ENCODE peak calls at places on chromosomes 2 and 18, in four cellular contexts. One of them, this sample, is unnamed.

GRCh38 chr2:7878786-7879515 is 802.9 kb upstream of the ID2 start:
- DNase-seq in Peyer's patch: no peak
- DNase-seq in lower lobe of right lung: no peak
- DNase-seq in adrenal gland: no peak
- DNase-seq in this sample: no peak

GRCh38 chr18:36130039-36130831 is 536 bp downstream of the ELP2 start:
- DNase-seq in Peyer's patch: no peak
- DNase-seq in lower lobe of right lung: no peak
- DNase-seq in adrenal gland: no peak
- DNase-seq in this sample: no peak

GRCh38 chr2:227623225-227623624 is 5.9 kb downstream of the SCYGR4 start:
- DNase-seq in Peyer's patch: no peak
- DNase-seq in lower lobe of right lung: no peak
- DNase-seq in adrenal gland: no peak
- DNase-seq in this sample: no peak

GRCh38 chr2:1091895-1092585 is 141.4 kb downstream of the SNTG2 start:
- DNase-seq in Peyer's patch: no peak
- DNase-seq in lower lobe of right lung: no peak
- DNase-seq in adrenal gland: no peak
- DNase-seq in this sample: no peak

GRCh38 chr2:189534854-189535253 is 45.7 kb downstream of the SLC40A1 start:
- DNase-seq in Peyer's patch: no peak
- DNase-seq in lower lobe of right lung: no peak
- DNase-seq in adrenal gland: no peak
- DNase-seq in this sample: no peak

GRCh38 chr2:214536625-214537024 is 125.8 kb downstream of the VWC2L start:
- DNase-seq in Peyer's patch: no peak
- DNase-seq in lower lobe of right lung: no peak
- DNase-seq in adrenal gland: no peak
- DNase-seq in this sample: no peak

GRCh38 chr2:67445652-67446268 is 48.6 kb downstream of the ETAA1 start:
- DNase-seq in Peyer's patch: no peak
- DNase-seq in lower lobe of right lung: no peak
- DNase-seq in adrenal gland: no peak
- DNase-seq in this sample: no peak

GRCh38 chr2:53969285-53970094 is 1.3 kb downstream of the PSME4 start:
- DNase-seq in Peyer's patch: no peak
- DNase-seq in lower lobe of right lung: no peak
- DNase-seq in adrenal gland: no peak
- DNase-seq in this sample: no peak

GRCh38 chr2:190169221-190170072 is 106.9 kb upstream of the MSTN start:
- DNase-seq in Peyer's patch: no peak
- DNase-seq in lower lobe of right lung: no peak
- DNase-seq in adrenal gland: no peak
- DNase-seq in this sample: no peak

GRCh38 chr18:7855051-7855450 is 287.9 kb downstream of the PTPRM start:
- DNase-seq in Peyer's patch: no peak
- DNase-seq in lower lobe of right lung: no peak
- DNase-seq in adrenal gland: no peak
- DNase-seq in this sample: no peak

GRCh38 chr2:218516614-218517013 is 51.5 kb downstream of the USP37 start:
- DNase-seq in Peyer's patch: no peak
- DNase-seq in lower lobe of right lung: no peak
- DNase-seq in adrenal gland: no peak
- DNase-seq in this sample: no peak
- TF ChIP-seq CTCF in Peyer's patch: peak; percentile 21
- TF ChIP-seq CTCF in lower lobe of right lung: peak; percentile 46
- TF ChIP-seq CTCF in adrenal gland: no peak
- TF ChIP-seq CTCF in this sample: peak; percentile 68

DNA sequence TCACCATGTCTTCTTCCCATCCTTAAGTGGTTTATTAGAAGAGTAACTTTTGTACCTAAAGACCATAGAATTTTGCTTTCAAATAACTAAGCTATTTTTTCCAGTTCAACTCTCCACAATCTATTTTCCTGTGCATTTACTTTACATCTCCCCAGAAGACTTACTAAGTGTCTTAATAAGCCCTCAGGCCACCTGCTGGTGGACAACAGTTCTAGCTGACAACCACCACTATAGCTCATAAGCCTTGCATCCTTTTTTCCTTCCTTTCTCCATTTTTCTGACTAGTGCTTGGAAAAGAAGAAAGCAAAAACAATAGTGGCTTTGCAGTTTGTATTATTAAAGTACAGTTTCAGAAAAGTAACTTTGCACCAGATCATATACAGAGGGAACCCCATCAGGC is 149.5 kb upstream of the TMEM200C start:
- DNase-seq in Peyer's patch: no peak
- DNase-seq in lower lobe of right lung: no peak
- DNase-seq in adrenal gland: no peak
- DNase-seq in this sample: no peak
- TF ChIP-seq CTCF in Peyer's patch: peak; percentile 18
- TF ChIP-seq CTCF in lower lobe of right lung: no peak
- TF ChIP-seq CTCF in adrenal gland: no peak
- TF ChIP-seq CTCF in this sample: no peak

GRCh38 chr2:72813841-72814240 is 12.0 kb downstream of the EXOC6B start:
- DNase-seq in Peyer's patch: no peak
- DNase-seq in lower lobe of right lung: no peak
- DNase-seq in adrenal gland: no peak
- DNase-seq in this sample: no peak

GRCh38 chr2:72810165-72810564 is 15.7 kb downstream of the EXOC6B start:
- DNase-seq in Peyer's patch: no peak
- DNase-seq in lower lobe of right lung: no peak
- DNase-seq in adrenal gland: no peak
- DNase-seq in this sample: no peak

GRCh38 chr2:72821118-72821517 is 4.7 kb downstream of the EXOC6B start:
- DNase-seq in Peyer's patch: no peak
- DNase-seq in lower lobe of right lung: no peak
- DNase-seq in adrenal gland: no peak
- DNase-seq in this sample: no peak

GRCh38 chr2:72819501-72819900 is 6.3 kb downstream of the EXOC6B start:
- DNase-seq in Peyer's patch: no peak
- DNase-seq in lower lobe of right lung: no peak
- DNase-seq in adrenal gland: no peak
- DNase-seq in this sample: no peak

DNA sequence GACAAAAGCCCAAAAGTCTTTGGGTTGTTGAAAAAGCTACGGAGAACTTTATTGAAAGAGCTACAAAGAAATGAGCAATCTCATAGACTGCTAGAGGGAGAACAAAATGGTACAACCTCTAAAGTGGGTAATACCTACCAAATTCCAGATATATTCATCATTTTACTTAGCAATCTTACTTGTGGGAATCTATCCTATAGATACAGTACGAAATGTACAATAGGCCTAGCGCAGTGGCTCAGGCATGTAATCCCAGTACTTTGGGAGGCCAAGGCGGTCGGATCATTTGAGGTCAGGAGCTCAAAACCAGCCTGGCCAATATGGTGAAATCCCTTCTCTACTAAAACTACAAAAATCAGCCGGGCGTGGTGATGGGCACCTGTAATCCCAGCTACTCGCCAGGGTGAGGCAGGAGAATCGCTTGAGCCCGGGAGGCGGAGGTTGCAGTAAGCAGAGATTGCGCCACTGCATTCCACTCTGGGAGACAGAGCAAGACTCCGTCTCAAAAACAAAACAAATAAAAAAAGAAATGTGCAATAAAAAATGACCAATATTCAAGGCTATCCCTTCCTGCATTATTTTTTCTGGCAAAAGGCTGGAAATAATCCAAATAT is 10.1 kb downstream of the EXOC6B start:
- DNase-seq in Peyer's patch: no peak
- DNase-seq in lower lobe of right lung: no peak
- DNase-seq in adrenal gland: peak; percentile 80
- DNase-seq in this sample: no peak
- TF ChIP-seq CTCF in Peyer's patch: no peak
- TF ChIP-seq CTCF in lower lobe of right lung: no peak
- TF ChIP-seq CTCF in adrenal gland: no peak
- TF ChIP-seq CTCF in this sample: no peak

DNA sequence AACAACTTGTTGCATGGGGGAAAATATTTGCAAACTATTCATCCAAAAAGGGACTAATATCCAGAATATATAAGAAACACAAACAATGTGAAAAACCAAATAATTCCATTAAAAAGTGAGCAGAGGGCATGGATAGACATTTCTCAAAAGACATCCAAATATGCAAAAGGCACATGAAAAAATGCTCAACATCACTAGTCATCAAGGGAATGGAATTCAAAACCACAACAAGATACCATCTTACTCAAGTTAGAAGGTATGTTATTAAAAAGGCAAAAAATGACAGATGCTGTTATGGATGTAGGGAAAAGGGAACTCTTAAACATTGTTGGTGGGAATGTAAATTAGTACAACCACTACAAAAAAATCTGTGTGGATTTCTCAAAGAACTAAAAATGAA is 396.5 kb downstream of the CCDC85A start:
- DNase-seq in Peyer's patch: no peak
- DNase-seq in lower lobe of right lung: no peak
- DNase-seq in adrenal gland: no peak
- DNase-seq in this sample: no peak
- TF ChIP-seq CTCF in Peyer's patch: no peak
- TF ChIP-seq CTCF in lower lobe of right lung: no peak
- TF ChIP-seq CTCF in adrenal gland: no peak
- TF ChIP-seq CTCF in this sample: no peak

DNA sequence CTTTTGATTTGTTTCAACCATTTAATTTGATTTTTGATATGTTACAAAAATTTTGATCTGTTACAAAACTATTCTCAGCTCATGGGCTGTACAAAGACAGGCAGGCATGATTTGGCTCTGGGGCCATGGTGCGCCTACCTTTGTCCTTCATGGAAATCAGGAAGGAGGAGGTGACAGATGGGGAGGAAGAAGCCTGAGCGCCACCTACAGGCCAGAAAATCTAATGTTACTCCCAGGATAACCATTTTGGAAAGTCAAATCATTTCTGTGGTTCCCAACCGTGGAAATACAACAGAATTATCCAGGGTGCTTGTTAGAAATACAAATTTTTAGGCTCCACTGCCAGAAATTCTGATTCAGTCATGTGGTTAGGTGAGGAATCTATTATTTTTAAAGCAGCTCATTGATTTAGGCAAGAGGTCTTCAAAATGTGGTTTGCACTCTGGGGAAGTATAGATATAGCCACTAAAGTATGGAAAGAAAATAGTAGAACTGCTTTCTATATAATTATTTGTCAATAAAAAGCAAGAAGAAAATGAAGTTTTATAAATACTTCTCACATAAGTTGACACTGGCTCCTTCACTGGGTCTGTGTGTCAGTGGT is 93.9 kb downstream of the EVA1A start:
- DNase-seq in Peyer's patch: peak; percentile 26
- DNase-seq in lower lobe of right lung: peak; percentile 43
- DNase-seq in adrenal gland: peak; percentile 33
- DNase-seq in this sample: no peak
- TF ChIP-seq CTCF in Peyer's patch: peak; percentile 32
- TF ChIP-seq CTCF in lower lobe of right lung: peak; percentile 40
- TF ChIP-seq CTCF in adrenal gland: no peak
- TF ChIP-seq CTCF in this sample: peak; percentile 68